ENCODE peak calls at places on chromosome 5, in seven cellular contexts. A, B, F, D, W, P and Q are unnamed samples.

GRCh38 chr5:113293068-113293571 is 141.7 kb downstream of the TSSK1B start:
- DNase-seq in A (peak; percentile 28), B (no peak), F (peak; percentile 24), D (no peak), W (no peak), P (no peak), Q (peak; percentile 30)

GRCh38 chr5:60102961-60103683 is 209.6 kb upstream of the PDE4D start:
- DNase-seq in A (no peak), B (no peak), F (no peak), D (no peak), W (no peak), P (no peak), Q (peak; percentile 79)

GRCh38 chr5:34503379-34504346 is 152.5 kb upstream of the RAI14 start:
- DNase-seq in A (no peak), B (no peak), F (no peak), D (no peak), W (no peak), P (no peak), Q (no peak)

GRCh38 chr5:81425569-81425968 is 31.6 kb upstream of the ACOT12 start:
- DNase-seq in A (peak; percentile 65), B (no peak), F (peak; percentile 59), D (no peak), W (no peak), P (no peak), Q (peak; percentile 68)

GRCh38 chr5:96883871-96884270 is 7.6 kb downstream of the ERAP2 start:
- DNase-seq in A (no peak), B (no peak), F (no peak), D (no peak), W (no peak), P (no peak), Q (no peak)

GRCh38 chr5:122019936-122020590 is 58.0 kb downstream of the LOX start:
- DNase-seq in A (peak; percentile 49), B (no peak), F (no peak), D (no peak), W (no peak), P (no peak), Q (peak; percentile 14)

GRCh38 chr5:38556599-38557308 is at the start of gene LIFR:
- DNase-seq in A (peak; percentile 74), B (no peak), F (peak; percentile 92), D (peak; percentile 15), W (peak; percentile 86), P (no peak), Q (peak; percentile 86)

GRCh38 chr5:126363658-126364057 is 59.6 kb upstream of the GRAMD2B start:
- DNase-seq in A (no peak), B (no peak), F (no peak), D (no peak), W (no peak), P (no peak), Q (peak; percentile 64)

GRCh38 chr5:92309336-92309991 is 926.3 kb upstream of the ARRDC3 start:
- DNase-seq in A (peak; percentile 59), B (no peak), F (peak; percentile 48), D (no peak), W (no peak), P (no peak), Q (peak; percentile 82)

GRCh38 chr5:17441351-17441750 is 56.7 kb upstream of the TAF11L2 start:
- DNase-seq in A (peak; percentile 95), B (no peak), F (no peak), D (no peak), W (no peak), P (no peak), Q (peak; percentile 92)

GRCh38 chr5:76716456-76717157 is 681 bp downstream of the F2R start:
- DNase-seq in A (no peak), B (no peak), F (peak; percentile 28), D (no peak), W (no peak), P (no peak), Q (no peak)

GRCh38 chr5:158770506-158770905 is 329.2 kb downstream of the EBF1 start:
- DNase-seq in A (no peak), B (no peak), F (no peak), D (no peak), W (no peak), P (no peak), Q (peak; percentile 28)

GRCh38 chr5:91443761-91444467 is 60.8 kb upstream of the ARRDC3 start:
- DNase-seq in A (peak; percentile 1), B (no peak), F (no peak), D (no peak), W (no peak), P (no peak), Q (no peak)

GRCh38 chr5:124783285-124783684 is 36.8 kb upstream of the ZNF608 start:
- DNase-seq in A (no peak), B (no peak), F (no peak), D (no peak), W (no peak), P (no peak), Q (no peak)

GRCh38 chr5:32679218-32679617 is 31.9 kb upstream of the NPR3 start:
- DNase-seq in A (peak; percentile 48), B (no peak), F (no peak), D (no peak), W (no peak), P (no peak), Q (peak; percentile 7)

GRCh38 chr5:151157426-151158286 is at the start of gene ANXA6:
- DNase-seq in A (peak; percentile 73), B (peak; percentile 80), F (peak; percentile 93), D (peak; percentile 57), W (peak; percentile 85), P (no peak), Q (peak; percentile 78)

GRCh38 chr5:151156732-151157402 is 712 bp downstream of the ANXA6 start:
- DNase-seq in A (peak; percentile 23), B (no peak), F (peak; percentile 40), D (no peak), W (no peak), P (no peak), Q (peak; percentile 29)

GRCh38 chr5:151155149-151155776 is 2.3 kb downstream of the ANXA6 start:
- DNase-seq in A (peak; percentile 27), B (peak; percentile 81), F (no peak), D (peak; percentile 53), W (no peak), P (no peak), Q (no peak)

GRCh38 chr5:151158287-151158661 is 695 bp upstream of the ANXA6 start:
- DNase-seq in A (no peak), B (no peak), F (peak; percentile 82), D (no peak), W (no peak), P (no peak), Q (peak; percentile 44)

GRCh38 chr5:151155777-151156731 is 1.5 kb downstream of the ANXA6 start:
- DNase-seq in A (peak; percentile 68), B (no peak), F (peak; percentile 80), D (no peak), W (no peak), P (no peak), Q (peak; percentile 64)
- H3K4me3 ChIP-seq in A (peak overlapping the region; percentile 79), B (peak overlapping the region; percentile 86), F (peak overlapping the region; percentile 86), D (peak overlapping the region; percentile 89), W (peak overlapping the region; percentile 82), P (peak overlapping the region; percentile 80), Q (peak overlapping the region; percentile 88)

DNA sequence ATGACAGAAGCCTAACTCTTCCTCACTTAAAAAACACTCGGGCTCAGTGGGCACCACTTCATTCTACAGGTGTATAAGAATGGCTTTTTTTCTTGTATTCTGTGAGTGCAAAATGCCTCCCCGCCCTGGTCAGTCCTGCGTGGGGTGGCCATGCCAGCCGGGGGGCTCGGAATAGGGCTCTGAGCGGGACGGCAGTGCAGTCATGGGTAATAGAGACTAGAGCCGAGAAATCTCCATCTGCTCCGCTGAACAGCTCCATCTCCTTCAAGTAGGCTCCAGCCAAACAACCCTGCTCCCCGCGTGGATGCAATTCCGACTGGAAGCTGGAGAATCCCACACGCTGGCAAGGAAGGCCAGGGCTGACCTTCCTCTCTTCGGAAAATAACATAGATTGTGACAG is 317.0 kb upstream of the IRX4 start:
- DNase-seq in A (no peak), B (no peak), F (no peak), D (no peak), W (no peak), P (peak; percentile 64), Q (no peak)
- H3K4me3 ChIP-seq in A (no peak overlapping the region), B (no peak overlapping the region), F (no peak overlapping the region), D (no peak overlapping the region), W (no peak overlapping the region), P (no peak overlapping the region), Q (no peak overlapping the region)

GRCh38 chr5:66519626-66520025 is 76.6 kb upstream of the MAST4 start:
- DNase-seq in A (no peak), B (no peak), F (no peak), D (no peak), W (no peak), P (no peak), Q (no peak)

GRCh38 chr5:66520854-66521253 is 75.3 kb upstream of the MAST4 start:
- DNase-seq in A (no peak), B (no peak), F (no peak), D (no peak), W (no peak), P (no peak), Q (no peak)

GRCh38 chr5:66518052-66518451 is 78.1 kb upstream of the MAST4 start:
- DNase-seq in A (no peak), B (no peak), F (no peak), D (no peak), W (no peak), P (no peak), Q (no peak)

GRCh38 chr5:66517361-66517760 is 78.8 kb upstream of the MAST4 start:
- DNase-seq in A (no peak), B (no peak), F (no peak), D (no peak), W (no peak), P (no peak), Q (no peak)

DNA sequence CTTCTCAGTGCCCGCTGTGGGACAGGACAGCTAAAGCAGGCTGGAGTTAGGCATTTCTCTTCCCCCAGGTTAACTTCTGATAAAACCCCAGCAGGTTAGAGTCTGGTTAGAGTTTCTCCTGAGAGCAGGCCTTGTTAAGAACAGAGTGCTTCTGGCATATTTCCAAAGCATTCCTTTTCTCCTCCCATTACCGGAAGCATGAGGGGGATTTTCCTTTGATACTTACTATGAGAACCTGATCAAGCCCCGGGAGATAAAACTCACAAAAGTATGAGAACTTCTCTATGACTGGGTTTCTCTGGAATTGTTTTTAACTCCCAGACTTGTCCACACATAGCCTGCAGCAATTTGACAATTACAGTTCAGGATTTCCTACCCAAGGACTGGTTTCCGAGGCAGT is 77.4 kb upstream of the MAST4 start:
- DNase-seq in A (no peak), B (no peak), F (peak; percentile 84), D (no peak), W (no peak), P (no peak), Q (peak; percentile 12)
- H3K4me3 ChIP-seq in A (no peak overlapping the region), B (no peak overlapping the region), F (no peak overlapping the region), D (no peak overlapping the region), W (no peak overlapping the region), P (no peak overlapping the region), Q (no peak overlapping the region)

GRCh38 chr5:40682431-40683017 is 2.8 kb downstream of the PTGER4 start:
- DNase-seq in A (peak; percentile 48), B (no peak), F (no peak), D (no peak), W (no peak), P (no peak), Q (peak; percentile 71)
- H3K4me3 ChIP-seq in A (peak overlapping the region; percentile 70), B (peak overlapping the region; percentile 96), F (no peak overlapping the region), D (peak overlapping the region; percentile 93), W (peak overlapping the region; percentile 78), P (peak overlapping the region; percentile 81), Q (peak overlapping the region; percentile 88)